ENCODE peak calls at places on chromosomes 16 and 17, in seven cellular contexts. S is heart left ventricle, I is cardiac muscle cell, O is mammary epithelial cell, V is tibial artery, M is thoracic aorta, R is IMR-90. N is an unnamed sample.

GRCh38 chr16:8108991-8109509 is 481.3 kb downstream of the TMEM114 start:
- DNase-seq in S (no peak), I (no peak), O (no peak), V (no peak), M (no peak), R (no peak), N (no peak)

GRCh38 chr16:3642397-3643094 is 11.9 kb upstream of the DNASE1 start:
- DNase-seq in S (no peak), I (peak; percentile 62), O (peak; percentile 63), V (peak; percentile 31), M (no peak), R (no peak), N (peak; percentile 56)

GRCh38 chr17:66171172-66171571 is 20.8 kb downstream of the CEP112 start:
- DNase-seq in S (no peak), I (no peak), O (no peak), V (no peak), M (no peak), R (no peak), N (no peak)

GRCh38 chr17:50672831-50673551 is 34.7 kb downstream of the ANKRD40 start:
- DNase-seq in S (peak; percentile 89), I (no peak), O (peak; percentile 78), V (peak; percentile 70), M (peak; percentile 56), R (no peak), N (no peak)

GRCh38 chr17:73510981-73511442 is 133.2 kb downstream of the SDK2 start:
- DNase-seq in S (no peak), I (no peak), O (no peak), V (no peak), M (no peak), R (no peak), N (no peak)

GRCh38 chr16:78235168-78235800 is 135.8 kb downstream of the WWOX start:
- DNase-seq in S (peak; percentile 47), I (peak; percentile 73), O (peak; percentile 54), V (peak; percentile 79), M (peak; percentile 13), R (peak; percentile 57), N (peak; percentile 71)

GRCh38 chr16:11076259-11077018 is 132.1 kb downstream of the CLEC16A start:
- DNase-seq in S (peak; percentile 23), I (no peak), O (no peak), V (no peak), M (no peak), R (peak; percentile 44), N (no peak)

GRCh38 chr17:72120878-72121163 is at the start of gene SOX9:
- DNase-seq in S (peak; percentile 94), I (peak; percentile 98), O (peak; percentile 98), V (peak; percentile 90), M (no peak), R (peak; percentile 96), N (peak; percentile 93)

GRCh38 chr17:66712453-66712852 is 122.5 kb upstream of the CACNG5 start:
- DNase-seq in S (no peak), I (no peak), O (no peak), V (no peak), M (no peak), R (no peak), N (no peak)

GRCh38 chr17:78347453-78347852 is 12.4 kb downstream of the SOCS3 start:
- DNase-seq in S (no peak), I (no peak), O (no peak), V (no peak), M (no peak), R (no peak), N (no peak)

GRCh38 chr17:75512946-75513666 is 2.2 kb downstream of the CASKIN2 start:
- DNase-seq in S (no peak), I (no peak), O (no peak), V (no peak), M (no peak), R (peak; percentile 50), N (peak; percentile 11)
- H3K27ac ChIP-seq in S (peak overlapping the region; percentile 91), I (no peak overlapping the region), O (no peak overlapping the region), V (peak overlapping the region; percentile 93), M (no peak overlapping the region), R (no peak overlapping the region), N (no peak overlapping the region)

GRCh38 chr17:80999224-81000088 is 7.8 kb downstream of the CHMP6 start:
- DNase-seq in S (no peak), I (no peak), O (no peak), V (no peak), M (no peak), R (no peak), N (no peak)
- H3K36me3 ChIP-seq in S (peaks cover 55% of the 10 kb centered on the region), I (peaks cover 26% of the 10 kb centered on the region), O (peaks cover 4% of the 10 kb centered on the region), V (peaks cover 52% of the 10 kb centered on the region), M (peaks cover 47% of the 10 kb centered on the region), R (peaks cover 49% of the 10 kb centered on the region), N (peaks cover 53% of the 10 kb centered on the region)

DNA sequence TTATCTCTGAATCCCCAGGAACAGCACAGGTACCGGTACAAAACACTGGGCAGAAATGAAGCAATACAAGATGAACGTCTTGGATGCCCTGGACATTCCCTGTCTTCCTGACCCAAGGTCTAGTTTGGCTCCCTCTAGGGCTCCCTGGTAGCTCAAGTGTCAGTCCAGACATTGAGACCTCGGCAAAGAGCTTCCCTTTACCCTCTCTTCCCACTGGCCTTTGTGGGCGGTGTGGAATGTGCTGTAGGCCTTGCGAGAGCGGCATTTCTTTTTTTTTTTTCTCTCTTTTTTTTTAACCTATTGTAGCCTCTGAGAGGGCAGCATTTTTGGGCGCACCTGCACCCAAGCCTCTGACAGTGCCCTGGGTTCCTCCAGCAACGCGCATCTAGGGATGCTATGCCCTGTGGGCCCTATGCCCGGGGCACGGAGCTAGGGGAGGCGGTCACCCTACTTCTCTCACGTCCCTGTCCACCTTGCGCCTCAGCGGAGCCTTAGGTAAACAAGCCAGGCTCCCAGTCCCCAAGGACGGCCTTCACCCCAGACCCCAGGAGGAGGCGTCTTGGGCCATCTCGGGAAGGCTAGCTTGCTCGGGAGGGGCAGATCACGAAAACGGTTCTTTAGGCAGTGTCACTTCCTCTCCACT is 1.2 kb upstream of the NFATC3 start:
- DNase-seq in S (no peak), I (peak; percentile 54), O (no peak), V (no peak), M (no peak), R (peak; percentile 37), N (no peak)
- TF ChIP-seq CTCF in S (no peak), I (no peak), O (peak; percentile 3), V (no peak), M (no peak), R (peak; percentile 9), N (peak; percentile 27)

GRCh38 chr17:42023524-42024349 is 3.8 kb downstream of the NKIRAS2 start:
- DNase-seq in S (no peak), I (peak; percentile 54), O (no peak), V (peak; percentile 72), M (no peak), R (no peak), N (no peak)
- H3K27ac ChIP-seq in S (no peak overlapping the region), I (no peak overlapping the region), O (no peak overlapping the region), V (no peak overlapping the region), M (no peak overlapping the region), R (peak overlapping the region; percentile 19), N (no peak overlapping the region)

GRCh38 chr17:9299695-9300094 is 275.9 kb downstream of the STX8 start:
- DNase-seq in S (no peak), I (no peak), O (no peak), V (no peak), M (no peak), R (no peak), N (no peak)
- H3K36me3 ChIP-seq in S (no peaks in the 10 kb centered on the region), I (no peaks in the 10 kb centered on the region), O (no peaks in the 10 kb centered on the region), V (no peaks in the 10 kb centered on the region), M (no peaks in the 10 kb centered on the region), R (no peaks in the 10 kb centered on the region), N (no peaks in the 10 kb centered on the region)

DNA sequence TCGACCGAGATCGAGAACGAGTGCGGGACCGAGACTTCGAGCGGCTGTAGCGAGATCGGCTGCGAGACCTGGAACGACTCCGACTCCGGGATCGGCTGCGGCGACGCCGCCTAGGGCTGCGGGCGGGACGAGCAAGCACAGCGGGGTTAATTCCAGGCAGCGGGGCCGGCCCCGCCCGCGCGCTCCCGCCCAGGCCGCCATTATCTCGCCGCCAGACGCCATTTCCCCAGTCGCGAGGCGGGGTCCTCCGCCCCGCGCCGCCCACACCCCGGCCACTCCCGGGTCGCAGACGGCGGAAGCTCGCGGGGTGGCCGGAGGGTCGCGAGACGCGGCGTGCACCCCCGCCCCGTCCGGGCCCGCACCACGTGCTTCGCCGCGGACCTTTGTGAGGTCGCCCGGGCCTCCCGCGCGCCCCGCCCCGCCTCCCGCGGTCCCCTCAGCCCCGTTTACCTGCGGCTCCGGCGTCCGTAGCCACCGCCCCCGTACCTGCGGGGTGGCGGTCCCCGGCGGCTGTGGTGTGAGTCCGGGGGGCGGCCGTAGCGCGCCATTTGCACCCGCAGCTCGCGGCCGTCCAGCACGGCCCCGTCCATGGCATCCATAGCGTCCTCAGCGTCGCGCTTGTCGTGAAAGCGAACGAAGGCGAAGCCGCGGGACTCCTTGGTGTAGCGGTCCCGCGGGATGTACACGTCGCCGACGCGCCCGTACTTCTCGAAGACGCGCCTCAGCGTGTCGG is 616 bp downstream of the SRSF2 start:
- DNase-seq in S (peak; percentile 84), I (peak; percentile 80), O (peak; percentile 49), V (peak; percentile 87), M (no peak), R (peak; percentile 60), N (peak; percentile 57)
- TF ChIP-seq CTCF in S (peak; percentile 19), I (peak; percentile 30), O (no peak), V (peak; percentile 15), M (peak; percentile 25), R (peak; percentile 35), N (peak; percentile 24)